ENCODE peak calls at places on chromosomes 16 and 17, in six cellular contexts. W is colonic mucosa, A is sigmoid colon, G is IMR-90, I is astrocyte of the spinal cord, P is choroid plexus epithelial cell. B is an unnamed sample.
A peak's percentile ranks its signal among the peaks of the same experiment; 100 is the strongest.

GRCh38 chr16:67542464-67542863 is 13.8 kb downstream of the RIPOR1 start:
- DNase-seq in W (peak; percentile 38), P (peak; percentile 87), G (peak; percentile 66), A (peak; percentile 76), I (peak; percentile 78), B (peak; percentile 65)

GRCh38 chr16:70777973-70778406 is 23.0 kb downstream of the VAC14 start:
- DNase-seq in I (no peak), A (no peak), P (peak; percentile 51), G (peak; percentile 31), W (no peak), B (peak; percentile 26)

GRCh38 chr16:668519-669171 is 713 bp downstream of the RHOT2 start:
- DNase-seq in W (no peak), G (no peak), I (no peak), A (no peak), P (peak; percentile 34), B (no peak)

GRCh38 chr16:57166951-57167350 is 18.9 kb downstream of the PSME3IP1 start:
- DNase-seq in P (peak; percentile 86), I (peak; percentile 54), W (no peak), A (peak; percentile 53), G (peak; percentile 65), B (no peak)

GRCh38 chr17:82103588-82104451 is 5.8 kb upstream of the FASN start:
- DNase-seq in A (peak; percentile 91), I (no peak), W (peak; percentile 70), G (no peak), P (peak; percentile 58), B (no peak)

GRCh38 chr16:2428051-2428786 is 1.0 kb upstream of the CCNF start:
- DNase-seq in A (peak; percentile 67), P (peak; percentile 30), G (no peak), I (no peak), W (peak; percentile 58), B (peak; percentile 32)

GRCh38 chr17:82434216-82434565 is 15.8 kb upstream of the OGFOD3 start:
- DNase-seq in G (no peak), P (no peak), I (no peak), W (no peak), A (no peak), B (no peak)

GRCh38 chr16:11303405-11304138 is 22.4 kb upstream of the PRM1 start:
- DNase-seq in I (no peak), A (no peak), P (no peak), G (no peak), W (no peak), B (no peak)

GRCh38 chr17:60284709-60285108 is 107.2 kb downstream of the USP32 start:
- DNase-seq in W (no peak), G (no peak), I (no peak), A (no peak), P (no peak), B (no peak)

GRCh38 chr16:30982548-30983288 is 2.3 kb upstream of the HSD3B7 start:
- DNase-seq in I (no peak), P (no peak), G (no peak), A (no peak), W (no peak), B (no peak)

GRCh38 chr17:53822764-53823163 is at the start of gene KIF2B:
- DNase-seq in G (no peak), P (no peak), A (no peak), I (no peak), W (no peak), B (no peak)

GRCh38 chr17:7107012-7107754 is 7.4 kb downstream of the ASGR2 start:
- DNase-seq in I (no peak), G (no peak), A (no peak), W (no peak), P (no peak), B (no peak)

GRCh38 chr16:11755022-11755760 is 12.5 kb upstream of the TXNDC11 start:
- DNase-seq in P (peak; percentile 27), W (no peak), G (no peak), I (peak; percentile 28), A (no peak), B (no peak)

GRCh38 chr17:82929676-82930042 is 89.8 kb upstream of the ZNF750 start:
- DNase-seq in I (no peak), G (no peak), P (no peak), W (no peak), A (peak; percentile 48), B (no peak)

GRCh38 chr17:32569171-32570080 is 82.6 kb downstream of the CDK5R1 start:
- DNase-seq in W (no peak), I (no peak), A (no peak), G (no peak), P (no peak), B (peak; percentile 42)

GRCh38 chr17:35433075-35433894 is 985 bp upstream of the SLFN12 start:
- DNase-seq in I (peak; percentile 98), G (peak; percentile 100), A (peak; percentile 93), W (peak; percentile 67), P (peak; percentile 100), B (peak; percentile 99)

GRCh38 chr17:35432176-35433074 is at the start of gene SLFN12:
- DNase-seq in G (peak; percentile 98), P (peak; percentile 98), I (peak; percentile 96), W (peak; percentile 68), A (peak; percentile 87), B (peak; percentile 96)

GRCh38 chr17:35428229-35428628 is 4.1 kb downstream of the SLFN12 start:
- DNase-seq in I (no peak), G (no peak), P (no peak), W (no peak), A (no peak), B (no peak)

GRCh38 chr17:35423761-35424160 is 8.5 kb downstream of the SLFN12 start:
- DNase-seq in P (peak; percentile 18), I (peak; percentile 33), G (peak; percentile 36), A (no peak), W (no peak), B (no peak)

DNA sequence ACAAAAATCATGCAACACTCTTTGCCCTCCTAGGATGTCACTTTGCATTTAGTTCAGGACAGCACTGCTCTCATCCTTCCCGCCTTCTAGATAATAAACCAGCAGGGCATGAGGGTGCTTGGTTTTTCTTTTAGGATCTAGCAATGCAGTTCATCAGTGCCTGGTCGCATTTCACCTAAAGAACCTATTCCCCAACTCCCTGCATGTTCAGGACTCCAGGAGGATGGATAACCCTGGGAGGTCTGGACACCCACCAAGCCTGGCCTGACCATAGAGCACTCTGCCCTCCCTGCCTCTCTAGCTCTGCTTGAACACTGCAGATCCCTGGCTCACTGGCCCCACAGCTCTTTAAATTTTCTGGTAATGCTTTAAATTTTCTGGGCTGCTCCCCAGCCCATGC is 2.6 kb downstream of the SLFN12 start:
- DNase-seq in W (no peak), P (no peak), G (no peak), A (no peak), I (no peak), B (no peak)
- TF ChIP-seq CTCF in W (no peak), P (no peak), G (no peak), A (no peak), I (no peak), B (no peak)

GRCh38 chr17:20095366-20096080 is 86.4 kb downstream of the SPECC1 start:
- DNase-seq in I (peak; percentile 32), P (peak; percentile 35), G (peak; percentile 13), A (peak; percentile 78), W (no peak), B (peak; percentile 49)
- TF ChIP-seq CTCF in I (peak; percentile 46), P (peak; percentile 41), G (peak; percentile 19), A (no peak), W (no peak), B (peak; percentile 67)

DNA sequence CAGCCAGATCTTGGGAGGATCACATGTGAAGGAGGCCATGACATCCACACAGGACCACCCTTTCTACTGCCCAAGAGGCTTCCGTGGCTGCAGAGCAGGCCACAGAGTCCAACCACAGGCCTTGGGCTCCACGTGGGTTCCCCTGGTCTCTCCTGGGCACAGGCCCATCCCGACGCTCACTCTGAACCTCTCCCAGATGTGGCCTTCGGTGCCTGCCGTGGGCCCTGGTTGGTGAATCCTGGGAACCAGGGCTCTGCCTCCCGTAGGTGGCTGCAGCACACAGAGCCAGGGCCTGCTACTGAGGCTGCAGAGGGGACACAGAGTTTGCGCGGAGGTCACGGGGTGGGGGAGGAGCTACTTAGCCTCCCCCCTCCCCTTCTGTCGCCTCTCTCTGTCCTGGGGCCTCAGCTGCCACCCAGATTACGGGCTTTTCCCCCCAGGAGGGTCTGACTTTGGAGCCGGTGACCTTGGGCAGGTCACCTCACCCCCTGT is 55.3 kb downstream of the ZFPM1 start:
- DNase-seq in A (no peak), W (no peak), G (no peak), P (no peak), I (no peak), B (no peak)
- TF ChIP-seq CTCF in A (no peak), W (no peak), G (no peak), P (no peak), I (no peak), B (no peak)

GRCh38 chr16:69141936-69142335 is 9.5 kb downstream of the UTP4 start:
- DNase-seq in W (no peak), A (no peak), P (no peak), I (no peak), G (no peak), B (no peak)

GRCh38 chr16:69145658-69146057 is 13.2 kb downstream of the UTP4 start:
- DNase-seq in G (peak; percentile 17), I (no peak), P (peak; percentile 13), W (no peak), A (no peak), B (no peak)

GRCh38 chr16:69141014-69141413 is 8.6 kb downstream of the UTP4 start:
- DNase-seq in W (no peak), G (no peak), A (no peak), I (no peak), P (no peak), B (no peak)

GRCh38 chr16:69138608-69139007 is 6.2 kb downstream of the UTP4 start:
- DNase-seq in W (no peak), P (no peak), I (no peak), G (no peak), A (no peak), B (no peak)

GRCh38 chr16:69143116-69143515 is 10.7 kb downstream of the UTP4 start:
- DNase-seq in P (peak; percentile 16), I (no peak), A (no peak), G (no peak), W (peak; percentile 45), B (no peak)
- TF ChIP-seq CTCF in P (peak; percentile 24), I (no peak), A (no peak), G (no peak), W (peak; percentile 12), B (peak; percentile 44)